ENCODE peak calls at places on chromosomes 7 and 10, in seven cellular contexts. One of them, this sample, is unnamed.

GRCh38 chr7:68760556-68760955 is 837.7 kb upstream of the AUTS2 start:
- DNase-seq in CD8-positive, alpha-beta T cell: no peak
- DNase-seq in NCI-H2171 treated with DMSO at 0.1 percent for 48 hours: no peak
- DNase-seq in hepatic stellate cell: no peak
- DNase-seq in NCI-H2081 treated with DMSO at 0.1 percent for 48 hours: no peak
- DNase-seq in fibroblast of the aortic adventitia: peak; percentile 14
- DNase-seq in NCI-H82: no peak
- DNase-seq in this sample: no peak

GRCh38 chr7:124720195-124720594 is 45.4 kb downstream of the GPR37 start:
- DNase-seq in CD8-positive, alpha-beta T cell: no peak
- DNase-seq in NCI-H2171 treated with DMSO at 0.1 percent for 48 hours: no peak
- DNase-seq in hepatic stellate cell: no peak
- DNase-seq in NCI-H2081 treated with DMSO at 0.1 percent for 48 hours: no peak
- DNase-seq in fibroblast of the aortic adventitia: peak; percentile 53
- DNase-seq in NCI-H82: no peak
- DNase-seq in this sample: no peak

GRCh38 chr10:3190817-3191216 is 18.2 kb upstream of the PITRM1 start:
- DNase-seq in CD8-positive, alpha-beta T cell: no peak
- DNase-seq in NCI-H2171 treated with DMSO at 0.1 percent for 48 hours: no peak
- DNase-seq in hepatic stellate cell: no peak
- DNase-seq in NCI-H2081 treated with DMSO at 0.1 percent for 48 hours: no peak
- DNase-seq in fibroblast of the aortic adventitia: no peak
- DNase-seq in NCI-H82: no peak
- DNase-seq in this sample: no peak

GRCh38 chr7:64429232-64429631 is 115.5 kb downstream of the ZNF736 start:
- DNase-seq in CD8-positive, alpha-beta T cell: no peak
- DNase-seq in NCI-H2171 treated with DMSO at 0.1 percent for 48 hours: no peak
- DNase-seq in hepatic stellate cell: no peak
- DNase-seq in NCI-H2081 treated with DMSO at 0.1 percent for 48 hours: no peak
- DNase-seq in fibroblast of the aortic adventitia: no peak
- DNase-seq in NCI-H82: no peak
- DNase-seq in this sample: no peak

GRCh38 chr10:78292987-78293865 is 259.6 kb downstream of the RPS24 start:
- DNase-seq in CD8-positive, alpha-beta T cell: no peak
- DNase-seq in NCI-H2171 treated with DMSO at 0.1 percent for 48 hours: no peak
- DNase-seq in hepatic stellate cell: no peak
- DNase-seq in NCI-H2081 treated with DMSO at 0.1 percent for 48 hours: no peak
- DNase-seq in fibroblast of the aortic adventitia: no peak
- DNase-seq in NCI-H82: peak; percentile 98
- DNase-seq in this sample: no peak

GRCh38 chr7:70694357-70694908 is 437.5 kb upstream of the GALNT17 start:
- DNase-seq in CD8-positive, alpha-beta T cell: no peak
- DNase-seq in NCI-H2171 treated with DMSO at 0.1 percent for 48 hours: no peak
- DNase-seq in hepatic stellate cell: no peak
- DNase-seq in NCI-H2081 treated with DMSO at 0.1 percent for 48 hours: no peak
- DNase-seq in fibroblast of the aortic adventitia: peak; percentile 28
- DNase-seq in NCI-H82: peak; percentile 65
- DNase-seq in this sample: peak; percentile 65

GRCh38 chr7:46747869-46748576 is 827.0 kb upstream of the IGFBP3 start:
- DNase-seq in CD8-positive, alpha-beta T cell: no peak
- DNase-seq in NCI-H2171 treated with DMSO at 0.1 percent for 48 hours: no peak
- DNase-seq in hepatic stellate cell: no peak
- DNase-seq in NCI-H2081 treated with DMSO at 0.1 percent for 48 hours: no peak
- DNase-seq in fibroblast of the aortic adventitia: no peak
- DNase-seq in NCI-H82: no peak
- DNase-seq in this sample: no peak

GRCh38 chr7:23443974-23444373 is 26.3 kb downstream of the IGF2BP3 start:
- DNase-seq in CD8-positive, alpha-beta T cell: no peak
- DNase-seq in NCI-H2171 treated with DMSO at 0.1 percent for 48 hours: no peak
- DNase-seq in hepatic stellate cell: no peak
- DNase-seq in NCI-H2081 treated with DMSO at 0.1 percent for 48 hours: no peak
- DNase-seq in fibroblast of the aortic adventitia: no peak
- DNase-seq in NCI-H82: no peak
- DNase-seq in this sample: no peak

GRCh38 chr7:5210751-5211338 is 20.8 kb downstream of the WIPI2 start:
- DNase-seq in CD8-positive, alpha-beta T cell: no peak
- DNase-seq in NCI-H2171 treated with DMSO at 0.1 percent for 48 hours: no peak
- DNase-seq in hepatic stellate cell: no peak
- DNase-seq in NCI-H2081 treated with DMSO at 0.1 percent for 48 hours: no peak
- DNase-seq in fibroblast of the aortic adventitia: no peak
- DNase-seq in NCI-H82: no peak
- DNase-seq in this sample: no peak

GRCh38 chr10:75466886-75467285 is 35.5 kb downstream of the LRMDA start:
- DNase-seq in CD8-positive, alpha-beta T cell: no peak
- DNase-seq in NCI-H2171 treated with DMSO at 0.1 percent for 48 hours: no peak
- DNase-seq in hepatic stellate cell: no peak
- DNase-seq in NCI-H2081 treated with DMSO at 0.1 percent for 48 hours: no peak
- DNase-seq in fibroblast of the aortic adventitia: peak; percentile 22
- DNase-seq in NCI-H82: no peak
- DNase-seq in this sample: no peak

GRCh38 chr7:157502701-157503111 is 165.9 kb downstream of the DNAJB6 start:
- DNase-seq in CD8-positive, alpha-beta T cell: peak; percentile 48
- DNase-seq in NCI-H2171 treated with DMSO at 0.1 percent for 48 hours: no peak
- DNase-seq in hepatic stellate cell: no peak
- DNase-seq in NCI-H2081 treated with DMSO at 0.1 percent for 48 hours: no peak
- DNase-seq in fibroblast of the aortic adventitia: no peak
- DNase-seq in NCI-H82: no peak
- DNase-seq in this sample: no peak

GRCh38 chr10:71092812-71093391 is 119.5 kb upstream of the UNC5B start:
- DNase-seq in CD8-positive, alpha-beta T cell: no peak
- DNase-seq in NCI-H2171 treated with DMSO at 0.1 percent for 48 hours: no peak
- DNase-seq in hepatic stellate cell: peak; percentile 2
- DNase-seq in NCI-H2081 treated with DMSO at 0.1 percent for 48 hours: no peak
- DNase-seq in fibroblast of the aortic adventitia: no peak
- DNase-seq in NCI-H82: no peak
- DNase-seq in this sample: peak; percentile 3

GRCh38 chr10:11517150-11517549 is 94.3 kb downstream of the USP6NL start:
- DNase-seq in CD8-positive, alpha-beta T cell: no peak
- DNase-seq in NCI-H2171 treated with DMSO at 0.1 percent for 48 hours: no peak
- DNase-seq in hepatic stellate cell: no peak
- DNase-seq in NCI-H2081 treated with DMSO at 0.1 percent for 48 hours: no peak
- DNase-seq in fibroblast of the aortic adventitia: no peak
- DNase-seq in NCI-H82: no peak
- DNase-seq in this sample: no peak

GRCh38 chr10:13765641-13766341 is 179.0 kb downstream of the PRPF18 start:
- DNase-seq in CD8-positive, alpha-beta T cell: no peak
- DNase-seq in NCI-H2171 treated with DMSO at 0.1 percent for 48 hours: no peak
- DNase-seq in hepatic stellate cell: no peak
- DNase-seq in NCI-H2081 treated with DMSO at 0.1 percent for 48 hours: no peak
- DNase-seq in fibroblast of the aortic adventitia: no peak
- DNase-seq in NCI-H82: no peak
- DNase-seq in this sample: no peak

GRCh38 chr10:49679480-49679893 is at the start of gene C10orf53:
- DNase-seq in CD8-positive, alpha-beta T cell: no peak
- DNase-seq in NCI-H2171 treated with DMSO at 0.1 percent for 48 hours: peak; percentile 61
- DNase-seq in hepatic stellate cell: peak; percentile 32
- DNase-seq in NCI-H2081 treated with DMSO at 0.1 percent for 48 hours: peak; percentile 5
- DNase-seq in fibroblast of the aortic adventitia: peak; percentile 16
- DNase-seq in NCI-H82: peak; percentile 60
- DNase-seq in this sample: peak; percentile 91

GRCh38 chr10:69813632-69814031 is 11.9 kb downstream of the COL13A1 start:
- DNase-seq in CD8-positive, alpha-beta T cell: no peak
- DNase-seq in NCI-H2171 treated with DMSO at 0.1 percent for 48 hours: no peak
- DNase-seq in hepatic stellate cell: no peak
- DNase-seq in NCI-H2081 treated with DMSO at 0.1 percent for 48 hours: no peak
- DNase-seq in fibroblast of the aortic adventitia: no peak
- DNase-seq in NCI-H82: no peak
- DNase-seq in this sample: no peak

GRCh38 chr10:47114680-47115186 is 185.3 kb upstream of the GDF10 start:
- DNase-seq in CD8-positive, alpha-beta T cell: no peak
- DNase-seq in NCI-H2171 treated with DMSO at 0.1 percent for 48 hours: no peak
- DNase-seq in hepatic stellate cell: no peak
- DNase-seq in NCI-H2081 treated with DMSO at 0.1 percent for 48 hours: no peak
- DNase-seq in fibroblast of the aortic adventitia: no peak
- DNase-seq in NCI-H82: no peak
- DNase-seq in this sample: no peak

GRCh38 chr10:95485445-95485844 is 75.7 kb downstream of the SORBS1 start:
- DNase-seq in CD8-positive, alpha-beta T cell: no peak
- DNase-seq in NCI-H2171 treated with DMSO at 0.1 percent for 48 hours: no peak
- DNase-seq in hepatic stellate cell: no peak
- DNase-seq in NCI-H2081 treated with DMSO at 0.1 percent for 48 hours: no peak
- DNase-seq in fibroblast of the aortic adventitia: no peak
- DNase-seq in NCI-H82: no peak
- DNase-seq in this sample: no peak

GRCh38 chr7:87574630-87575029 is 26.1 kb downstream of the ABCB1 start:
- DNase-seq in CD8-positive, alpha-beta T cell: no peak
- DNase-seq in NCI-H2171 treated with DMSO at 0.1 percent for 48 hours: no peak
- DNase-seq in hepatic stellate cell: peak; percentile 13
- DNase-seq in NCI-H2081 treated with DMSO at 0.1 percent for 48 hours: no peak
- DNase-seq in fibroblast of the aortic adventitia: peak; percentile 9
- DNase-seq in NCI-H82: no peak
- DNase-seq in this sample: no peak

GRCh38 chr7:121504478-121504877 is 108.4 kb upstream of the FAM3C start:
- DNase-seq in CD8-positive, alpha-beta T cell: no peak
- DNase-seq in NCI-H2171 treated with DMSO at 0.1 percent for 48 hours: no peak
- DNase-seq in hepatic stellate cell: peak; percentile 55
- DNase-seq in NCI-H2081 treated with DMSO at 0.1 percent for 48 hours: no peak
- DNase-seq in fibroblast of the aortic adventitia: peak; percentile 93
- DNase-seq in NCI-H82: no peak
- DNase-seq in this sample: no peak

GRCh38 chr10:125444790-125445189 is 238.2 kb downstream of the TEX36 start:
- DNase-seq in CD8-positive, alpha-beta T cell: no peak
- DNase-seq in NCI-H2171 treated with DMSO at 0.1 percent for 48 hours: no peak
- DNase-seq in hepatic stellate cell: no peak
- DNase-seq in NCI-H2081 treated with DMSO at 0.1 percent for 48 hours: no peak
- DNase-seq in fibroblast of the aortic adventitia: no peak
- DNase-seq in NCI-H82: no peak
- DNase-seq in this sample: no peak

GRCh38 chr10:129090618-129091366 is 376.2 kb upstream of the MGMT start:
- DNase-seq in CD8-positive, alpha-beta T cell: no peak
- DNase-seq in NCI-H2171 treated with DMSO at 0.1 percent for 48 hours: no peak
- DNase-seq in hepatic stellate cell: no peak
- DNase-seq in NCI-H2081 treated with DMSO at 0.1 percent for 48 hours: no peak
- DNase-seq in fibroblast of the aortic adventitia: peak; percentile 34
- DNase-seq in NCI-H82: no peak
- DNase-seq in this sample: no peak

GRCh38 chr7:107480932-107481331 is 11.1 kb downstream of the GPR22 start:
- DNase-seq in CD8-positive, alpha-beta T cell: no peak
- DNase-seq in NCI-H2171 treated with DMSO at 0.1 percent for 48 hours: no peak
- DNase-seq in hepatic stellate cell: no peak
- DNase-seq in NCI-H2081 treated with DMSO at 0.1 percent for 48 hours: no peak
- DNase-seq in fibroblast of the aortic adventitia: no peak
- DNase-seq in NCI-H82: no peak
- DNase-seq in this sample: no peak

GRCh38 chr10:125082881-125083575 is 77.3 kb downstream of the CTBP2 start:
- DNase-seq in CD8-positive, alpha-beta T cell: no peak
- DNase-seq in NCI-H2171 treated with DMSO at 0.1 percent for 48 hours: no peak
- DNase-seq in hepatic stellate cell: no peak
- DNase-seq in NCI-H2081 treated with DMSO at 0.1 percent for 48 hours: no peak
- DNase-seq in fibroblast of the aortic adventitia: no peak
- DNase-seq in NCI-H82: no peak
- DNase-seq in this sample: no peak

GRCh38 chr10:3080608-3081007 is 13.3 kb downstream of the PFKP start:
- DNase-seq in CD8-positive, alpha-beta T cell: no peak
- DNase-seq in NCI-H2171 treated with DMSO at 0.1 percent for 48 hours: peak; percentile 3
- DNase-seq in hepatic stellate cell: no peak
- DNase-seq in NCI-H2081 treated with DMSO at 0.1 percent for 48 hours: no peak
- DNase-seq in fibroblast of the aortic adventitia: no peak
- DNase-seq in NCI-H82: peak; percentile 20
- DNase-seq in this sample: peak; percentile 65

GRCh38 chr7:3272691-3273141 is 28.3 kb upstream of the SDK1 start:
- DNase-seq in CD8-positive, alpha-beta T cell: no peak
- DNase-seq in NCI-H2171 treated with DMSO at 0.1 percent for 48 hours: peak; percentile 89
- DNase-seq in hepatic stellate cell: no peak
- DNase-seq in NCI-H2081 treated with DMSO at 0.1 percent for 48 hours: no peak
- DNase-seq in fibroblast of the aortic adventitia: peak; percentile 86
- DNase-seq in NCI-H82: peak; percentile 44
- DNase-seq in this sample: no peak

GRCh38 chr10:43680035-43680434 is 31.4 kb upstream of the ZNF32 start:
- DNase-seq in CD8-positive, alpha-beta T cell: no peak
- DNase-seq in NCI-H2171 treated with DMSO at 0.1 percent for 48 hours: no peak
- DNase-seq in hepatic stellate cell: no peak
- DNase-seq in NCI-H2081 treated with DMSO at 0.1 percent for 48 hours: no peak
- DNase-seq in fibroblast of the aortic adventitia: peak; percentile 36
- DNase-seq in NCI-H82: no peak
- DNase-seq in this sample: no peak

GRCh38 chr10:90288403-90288933 is 569.4 kb downstream of the HTR7 start:
- DNase-seq in CD8-positive, alpha-beta T cell: no peak
- DNase-seq in NCI-H2171 treated with DMSO at 0.1 percent for 48 hours: no peak
- DNase-seq in hepatic stellate cell: peak; percentile 20
- DNase-seq in NCI-H2081 treated with DMSO at 0.1 percent for 48 hours: no peak
- DNase-seq in fibroblast of the aortic adventitia: peak; percentile 67
- DNase-seq in NCI-H82: no peak
- DNase-seq in this sample: no peak